ENCODE peak calls at places on chromosomes 2 and 18, in nine cellular contexts. One of them, this sample, is unnamed.

GRCh38 chr2:215930505-215931233 is 82.7 kb downstream of the MREG start:
- DNase-seq in choroid plexus epithelial cell: peak
- DNase-seq in chondrocyte: no peak
- DNase-seq in RWPE1: peak
- DNase-seq in Peyer's patch: no peak
- DNase-seq in brain microvascular endothelial cell: no peak
- DNase-seq in left ventricle myocardium inferior: no peak
- DNase-seq in keratinocyte: no peak
- DNase-seq in endothelial cell: no peak
- DNase-seq in this sample: no peak

GRCh38 chr2:154452471-154452870 is 246.0 kb upstream of the KCNJ3 start:
- DNase-seq in choroid plexus epithelial cell: no peak
- DNase-seq in chondrocyte: no peak
- DNase-seq in RWPE1: no peak
- DNase-seq in Peyer's patch: no peak
- DNase-seq in brain microvascular endothelial cell: no peak
- DNase-seq in left ventricle myocardium inferior: no peak
- DNase-seq in keratinocyte: no peak
- DNase-seq in endothelial cell: no peak
- DNase-seq in this sample: no peak

GRCh38 chr18:22694954-22695353 is 238.2 kb upstream of the RBBP8 start:
- DNase-seq in choroid plexus epithelial cell: peak
- DNase-seq in chondrocyte: no peak
- DNase-seq in RWPE1: peak
- DNase-seq in Peyer's patch: no peak
- DNase-seq in brain microvascular endothelial cell: peak
- DNase-seq in left ventricle myocardium inferior: peak
- DNase-seq in keratinocyte: peak
- DNase-seq in endothelial cell: no peak
- DNase-seq in this sample: peak

GRCh38 chr18:3008546-3008945 is 4.4 kb downstream of the LPIN2 start:
- DNase-seq in choroid plexus epithelial cell: peak
- DNase-seq in chondrocyte: no peak
- DNase-seq in RWPE1: no peak
- DNase-seq in Peyer's patch: no peak
- DNase-seq in brain microvascular endothelial cell: peak
- DNase-seq in left ventricle myocardium inferior: no peak
- DNase-seq in keratinocyte: no peak
- DNase-seq in endothelial cell: no peak
- DNase-seq in this sample: peak

GRCh38 chr2:71935291-71935848 is 212.3 kb downstream of the CYP26B1 start:
- DNase-seq in choroid plexus epithelial cell: peak
- DNase-seq in chondrocyte: no peak
- DNase-seq in RWPE1: no peak
- DNase-seq in Peyer's patch: no peak
- DNase-seq in brain microvascular endothelial cell: peak
- DNase-seq in left ventricle myocardium inferior: peak
- DNase-seq in keratinocyte: no peak
- DNase-seq in endothelial cell: no peak
- DNase-seq in this sample: peak

GRCh38 chr18:3848316-3848715 is 398.3 kb downstream of the TGIF1 start:
- DNase-seq in choroid plexus epithelial cell: no peak
- DNase-seq in chondrocyte: no peak
- DNase-seq in RWPE1: no peak
- DNase-seq in Peyer's patch: no peak
- DNase-seq in brain microvascular endothelial cell: no peak
- DNase-seq in left ventricle myocardium inferior: no peak
- DNase-seq in keratinocyte: no peak
- DNase-seq in endothelial cell: no peak
- DNase-seq in this sample: no peak

GRCh38 chr2:149446735-149447134 is 116.3 kb downstream of the LYPD6 start:
- DNase-seq in choroid plexus epithelial cell: no peak
- DNase-seq in chondrocyte: no peak
- DNase-seq in RWPE1: no peak
- DNase-seq in Peyer's patch: no peak
- DNase-seq in brain microvascular endothelial cell: no peak
- DNase-seq in left ventricle myocardium inferior: no peak
- DNase-seq in keratinocyte: no peak
- DNase-seq in endothelial cell: no peak
- DNase-seq in this sample: peak

GRCh38 chr18:69161383-69162028 is 239.2 kb upstream of the DOK6 start:
- DNase-seq in choroid plexus epithelial cell: peak
- DNase-seq in chondrocyte: no peak
- DNase-seq in RWPE1: no peak
- DNase-seq in Peyer's patch: no peak
- DNase-seq in brain microvascular endothelial cell: peak
- DNase-seq in left ventricle myocardium inferior: no peak
- DNase-seq in keratinocyte: no peak
- DNase-seq in endothelial cell: no peak
- DNase-seq in this sample: no peak

GRCh38 chr2:112915300-112916144 is 4.6 kb downstream of the IL37 start:
- DNase-seq in choroid plexus epithelial cell: no peak
- DNase-seq in chondrocyte: no peak
- DNase-seq in RWPE1: no peak
- DNase-seq in Peyer's patch: no peak
- DNase-seq in brain microvascular endothelial cell: no peak
- DNase-seq in left ventricle myocardium inferior: no peak
- DNase-seq in keratinocyte: no peak
- DNase-seq in endothelial cell: no peak
- DNase-seq in this sample: no peak

GRCh38 chr2:12048551-12048950 is 302.1 kb downstream of the LPIN1 start:
- DNase-seq in choroid plexus epithelial cell: no peak
- DNase-seq in chondrocyte: no peak
- DNase-seq in RWPE1: no peak
- DNase-seq in Peyer's patch: no peak
- DNase-seq in brain microvascular endothelial cell: no peak
- DNase-seq in left ventricle myocardium inferior: no peak
- DNase-seq in keratinocyte: no peak
- DNase-seq in endothelial cell: peak
- DNase-seq in this sample: no peak
- TF ChIP-seq CTCF in choroid plexus epithelial cell: peak
- TF ChIP-seq CTCF in chondrocyte: peak
- TF ChIP-seq CTCF in RWPE1: no peak
- TF ChIP-seq CTCF in Peyer's patch: no peak
- TF ChIP-seq CTCF in brain microvascular endothelial cell: peak
- TF ChIP-seq CTCF in left ventricle myocardium inferior: peak
- TF ChIP-seq CTCF in keratinocyte: no peak
- TF ChIP-seq CTCF in endothelial cell: no peak
- TF ChIP-seq CTCF in this sample: no peak

GRCh38 chr2:98085649-98086048 is 1.3 kb upstream of the VWA3B start:
- DNase-seq in choroid plexus epithelial cell: no peak
- DNase-seq in chondrocyte: no peak
- DNase-seq in RWPE1: no peak
- DNase-seq in Peyer's patch: no peak
- DNase-seq in brain microvascular endothelial cell: no peak
- DNase-seq in left ventricle myocardium inferior: no peak
- DNase-seq in keratinocyte: no peak
- DNase-seq in endothelial cell: no peak
- DNase-seq in this sample: no peak

GRCh38 chr2:98090951-98091350 is 4.0 kb downstream of the VWA3B start:
- DNase-seq in choroid plexus epithelial cell: no peak
- DNase-seq in chondrocyte: no peak
- DNase-seq in RWPE1: no peak
- DNase-seq in Peyer's patch: no peak
- DNase-seq in brain microvascular endothelial cell: no peak
- DNase-seq in left ventricle myocardium inferior: no peak
- DNase-seq in keratinocyte: no peak
- DNase-seq in endothelial cell: no peak
- DNase-seq in this sample: no peak

GRCh38 chr2:98087447-98088065 is 589 bp downstream of the VWA3B start:
- DNase-seq in choroid plexus epithelial cell: peak
- DNase-seq in chondrocyte: no peak
- DNase-seq in RWPE1: no peak
- DNase-seq in Peyer's patch: no peak
- DNase-seq in brain microvascular endothelial cell: no peak
- DNase-seq in left ventricle myocardium inferior: no peak
- DNase-seq in keratinocyte: no peak
- DNase-seq in endothelial cell: no peak
- DNase-seq in this sample: peak

GRCh38 chr2:98086491-98087446 is at the start of gene VWA3B:
- DNase-seq in choroid plexus epithelial cell: peak
- DNase-seq in chondrocyte: no peak
- DNase-seq in RWPE1: peak
- DNase-seq in Peyer's patch: peak
- DNase-seq in brain microvascular endothelial cell: peak
- DNase-seq in left ventricle myocardium inferior: peak
- DNase-seq in keratinocyte: no peak
- DNase-seq in endothelial cell: peak
- DNase-seq in this sample: peak

DNA sequence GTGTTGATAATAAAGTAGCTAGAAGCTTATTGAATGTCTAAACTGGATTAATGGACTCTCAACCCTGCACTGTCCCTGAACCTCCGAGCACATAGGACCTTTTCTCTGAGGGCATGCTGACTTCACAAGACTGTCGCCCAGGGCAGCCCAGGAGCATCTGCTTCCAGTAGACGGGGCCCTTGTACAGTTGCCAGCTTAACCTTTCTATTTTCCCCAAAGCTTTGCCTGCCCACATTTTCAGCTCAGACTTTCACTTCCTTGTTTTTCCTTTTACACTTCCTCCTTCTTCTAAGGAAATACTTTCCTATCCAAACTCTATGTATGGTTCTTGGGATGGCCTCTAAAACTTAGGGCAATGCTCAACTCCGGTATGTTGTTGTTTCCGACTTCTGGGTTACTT is 1.3 kb downstream of the VWA3B start:
- DNase-seq in choroid plexus epithelial cell: no peak
- DNase-seq in chondrocyte: no peak
- DNase-seq in RWPE1: no peak
- DNase-seq in Peyer's patch: peak
- DNase-seq in brain microvascular endothelial cell: no peak
- DNase-seq in left ventricle myocardium inferior: no peak
- DNase-seq in keratinocyte: no peak
- DNase-seq in endothelial cell: no peak
- DNase-seq in this sample: no peak
- TF ChIP-seq CTCF in choroid plexus epithelial cell: no peak
- TF ChIP-seq CTCF in chondrocyte: no peak
- TF ChIP-seq CTCF in RWPE1: no peak
- TF ChIP-seq CTCF in Peyer's patch: no peak
- TF ChIP-seq CTCF in brain microvascular endothelial cell: no peak
- TF ChIP-seq CTCF in left ventricle myocardium inferior: no peak
- TF ChIP-seq CTCF in keratinocyte: no peak
- TF ChIP-seq CTCF in endothelial cell: no peak
- TF ChIP-seq CTCF in this sample: no peak

GRCh38 chr2:70461414-70461813 is 92.2 kb downstream of the TGFA start:
- DNase-seq in choroid plexus epithelial cell: no peak
- DNase-seq in chondrocyte: no peak
- DNase-seq in RWPE1: no peak
- DNase-seq in Peyer's patch: no peak
- DNase-seq in brain microvascular endothelial cell: no peak
- DNase-seq in left ventricle myocardium inferior: no peak
- DNase-seq in keratinocyte: no peak
- DNase-seq in endothelial cell: no peak
- DNase-seq in this sample: no peak

GRCh38 chr2:70458661-70459060 is 95.0 kb downstream of the TGFA start:
- DNase-seq in choroid plexus epithelial cell: no peak
- DNase-seq in chondrocyte: no peak
- DNase-seq in RWPE1: no peak
- DNase-seq in Peyer's patch: no peak
- DNase-seq in brain microvascular endothelial cell: no peak
- DNase-seq in left ventricle myocardium inferior: no peak
- DNase-seq in keratinocyte: no peak
- DNase-seq in endothelial cell: no peak
- DNase-seq in this sample: no peak

GRCh38 chr2:70463581-70463980 is 90.0 kb downstream of the TGFA start:
- DNase-seq in choroid plexus epithelial cell: no peak
- DNase-seq in chondrocyte: no peak
- DNase-seq in RWPE1: no peak
- DNase-seq in Peyer's patch: no peak
- DNase-seq in brain microvascular endothelial cell: no peak
- DNase-seq in left ventricle myocardium inferior: no peak
- DNase-seq in keratinocyte: no peak
- DNase-seq in endothelial cell: no peak
- DNase-seq in this sample: no peak

GRCh38 chr2:70461981-70462876 is 91.4 kb downstream of the TGFA start:
- DNase-seq in choroid plexus epithelial cell: no peak
- DNase-seq in chondrocyte: no peak
- DNase-seq in RWPE1: no peak
- DNase-seq in Peyer's patch: no peak
- DNase-seq in brain microvascular endothelial cell: no peak
- DNase-seq in left ventricle myocardium inferior: no peak
- DNase-seq in keratinocyte: no peak
- DNase-seq in endothelial cell: no peak
- DNase-seq in this sample: no peak

GRCh38 chr2:70460333-70460732 is 93.3 kb downstream of the TGFA start:
- DNase-seq in choroid plexus epithelial cell: no peak
- DNase-seq in chondrocyte: no peak
- DNase-seq in RWPE1: no peak
- DNase-seq in Peyer's patch: no peak
- DNase-seq in brain microvascular endothelial cell: no peak
- DNase-seq in left ventricle myocardium inferior: no peak
- DNase-seq in keratinocyte: no peak
- DNase-seq in endothelial cell: no peak
- DNase-seq in this sample: no peak
- TF ChIP-seq CTCF in choroid plexus epithelial cell: no peak
- TF ChIP-seq CTCF in chondrocyte: no peak
- TF ChIP-seq CTCF in RWPE1: no peak
- TF ChIP-seq CTCF in Peyer's patch: peak
- TF ChIP-seq CTCF in brain microvascular endothelial cell: no peak
- TF ChIP-seq CTCF in left ventricle myocardium inferior: no peak
- TF ChIP-seq CTCF in keratinocyte: peak
- TF ChIP-seq CTCF in endothelial cell: no peak
- TF ChIP-seq CTCF in this sample: no peak

GRCh38 chr2:180901331-180901730 is 79.1 kb upstream of the UBE2E3 start:
- DNase-seq in choroid plexus epithelial cell: no peak
- DNase-seq in chondrocyte: no peak
- DNase-seq in RWPE1: no peak
- DNase-seq in Peyer's patch: no peak
- DNase-seq in brain microvascular endothelial cell: no peak
- DNase-seq in left ventricle myocardium inferior: no peak
- DNase-seq in keratinocyte: no peak
- DNase-seq in endothelial cell: no peak
- DNase-seq in this sample: no peak
- TF ChIP-seq CTCF in choroid plexus epithelial cell: peak
- TF ChIP-seq CTCF in chondrocyte: no peak
- TF ChIP-seq CTCF in RWPE1: no peak
- TF ChIP-seq CTCF in Peyer's patch: no peak
- TF ChIP-seq CTCF in brain microvascular endothelial cell: no peak
- TF ChIP-seq CTCF in left ventricle myocardium inferior: no peak
- TF ChIP-seq CTCF in keratinocyte: no peak
- TF ChIP-seq CTCF in endothelial cell: no peak
- TF ChIP-seq CTCF in this sample: no peak